ENCODE peak calls at places on chromosome 21, in nine cellular contexts. M is keratinocyte, G is AG09309, A is fibroblast of villous mesenchyme, Q is mammary epithelial cell, L is kidney, P is right lobe of liver, E is tibial artery, H is uterus. K is an unnamed sample.

GRCh38 chr21:27528697-27529096 is 561.8 kb upstream of the ADAMTS5 start:
- DNase-seq in L (no peak), A (peak; percentile 30), H (no peak), M (no peak), P (no peak), Q (no peak), G (no peak), E (no peak), K (no peak)

GRCh38 chr21:38813143-38813542 is 7.4 kb downstream of the ETS2 start:
- DNase-seq in H (no peak), M (no peak), L (no peak), G (no peak), A (no peak), Q (no peak), E (no peak), P (no peak), K (no peak)

GRCh38 chr21:45019076-45019886 is 55.1 kb upstream of the ADARB1 start:
- DNase-seq in A (no peak), Q (no peak), E (peak; percentile 72), G (no peak), P (peak; percentile 18), L (peak; percentile 83), M (no peak), H (peak; percentile 18), K (no peak)

GRCh38 chr21:31914472-31914871 is 41.7 kb downstream of the HUNK start:
- DNase-seq in E (no peak), M (no peak), P (no peak), A (no peak), G (no peak), Q (no peak), L (no peak), H (no peak), K (no peak)

GRCh38 chr21:44423941-44424607 is 31.2 kb upstream of the LRRC3 start:
- DNase-seq in P (peak; percentile 15), G (no peak), A (no peak), H (no peak), M (no peak), E (peak; percentile 15), L (peak; percentile 59), Q (no peak), K (no peak)

GRCh38 chr21:21156919-21157318 is 158.7 kb downstream of the NCAM2 start:
- DNase-seq in E (no peak), P (no peak), H (no peak), G (no peak), A (no peak), L (no peak), M (no peak), Q (no peak), K (no peak)

GRCh38 chr21:45513003-45513706 is 29.1 kb downstream of the SLC19A1 start:
- DNase-seq in P (peak; percentile 37), H (no peak), M (no peak), A (no peak), L (peak; percentile 71), E (no peak), G (no peak), Q (no peak), K (no peak)

GRCh38 chr21:42585881-42586280 is 67.5 kb upstream of the PDE9A start:
- DNase-seq in A (no peak), L (no peak), M (no peak), P (no peak), Q (no peak), G (no peak), E (no peak), H (no peak), K (no peak)

GRCh38 chr21:43802713-43803313 is 13.4 kb downstream of the RRP1 start:
- DNase-seq in A (no peak), H (no peak), Q (no peak), E (no peak), G (no peak), L (no peak), P (no peak), M (no peak), K (no peak)

GRCh38 chr21:40049031-40049958 is 182.1 kb downstream of the PCP4 start:
- DNase-seq in M (no peak), E (peak; percentile 44), H (peak; percentile 72), Q (peak; percentile 70), A (no peak), G (no peak), L (no peak), P (no peak), K (peak; percentile 38)

GRCh38 chr21:42429856-42430255 is 26.2 kb downstream of the UBASH3A start:
- DNase-seq in Q (no peak), A (no peak), H (no peak), M (no peak), P (no peak), G (no peak), L (peak; percentile 59), E (no peak), K (no peak)

DNA sequence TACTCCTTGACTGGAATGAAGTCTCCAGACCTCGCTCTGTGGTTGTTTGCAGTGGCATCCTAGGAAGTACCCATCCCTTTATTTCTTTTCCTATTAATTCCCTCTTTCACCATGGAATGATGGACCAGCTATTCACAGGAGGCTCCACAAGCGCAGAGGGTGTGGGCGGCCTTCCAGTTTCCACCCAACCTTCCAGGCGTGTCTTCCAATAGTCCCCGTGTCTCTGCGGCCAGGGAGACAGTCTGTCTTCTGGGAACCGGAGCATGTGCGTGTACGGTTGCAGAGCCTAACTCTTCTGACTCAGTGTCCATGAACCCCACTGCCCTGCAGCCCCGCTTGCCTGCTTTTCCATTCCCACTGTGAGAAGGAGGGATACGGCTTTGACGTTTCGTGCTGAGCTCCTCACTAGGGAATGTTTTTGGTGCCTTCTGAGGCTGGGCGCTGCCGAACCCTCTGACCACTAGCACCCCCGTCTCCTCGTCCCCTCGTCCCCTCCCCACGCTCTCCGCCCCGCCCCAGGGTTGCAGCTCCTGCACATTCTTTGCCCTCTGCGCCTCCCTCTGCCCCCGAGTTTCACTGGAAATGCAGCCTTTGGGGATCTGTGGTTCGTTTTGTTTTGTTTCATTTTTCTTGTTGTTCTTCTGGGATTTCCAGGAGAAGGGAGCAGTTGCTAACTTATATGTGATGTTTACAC is 26.3 kb upstream of the FAM3B start:
- DNase-seq in H (no peak), E (no peak), A (no peak), Q (no peak), G (no peak), L (no peak), P (no peak), M (no peak), K (no peak)
- H3K4me3 ChIP-seq in H (no peak overlapping the region), E (peak overlapping the region; percentile 39), A (no peak overlapping the region), Q (no peak overlapping the region), G (no peak overlapping the region), L (no peak overlapping the region), P (no peak overlapping the region), M (no peak overlapping the region), K (no peak overlapping the region)

GRCh38 chr21:46639489-46640386 is 4.3 kb downstream of the PRMT2 start:
- DNase-seq in A (peak; percentile 34), P (no peak), H (no peak), Q (no peak), G (no peak), L (no peak), M (no peak), E (no peak), K (no peak)

GRCh38 chr21:46635324-46636180 is at the start of gene PRMT2:
- DNase-seq in P (peak; percentile 98), M (peak; percentile 88), G (peak; percentile 79), A (peak; percentile 97), H (peak; percentile 96), L (peak; percentile 99), Q (peak; percentile 95), E (peak; percentile 94), K (peak; percentile 63)

GRCh38 chr21:46636550-46637289 is 1.2 kb downstream of the PRMT2 start:
- DNase-seq in H (no peak), P (no peak), M (no peak), Q (no peak), G (no peak), E (no peak), L (no peak), A (no peak), K (no peak)

GRCh38 chr21:46636181-46636512 is 673 bp downstream of the PRMT2 start:
- DNase-seq in M (no peak), E (no peak), L (no peak), P (no peak), A (no peak), G (no peak), H (no peak), Q (no peak), K (no peak)

DNA sequence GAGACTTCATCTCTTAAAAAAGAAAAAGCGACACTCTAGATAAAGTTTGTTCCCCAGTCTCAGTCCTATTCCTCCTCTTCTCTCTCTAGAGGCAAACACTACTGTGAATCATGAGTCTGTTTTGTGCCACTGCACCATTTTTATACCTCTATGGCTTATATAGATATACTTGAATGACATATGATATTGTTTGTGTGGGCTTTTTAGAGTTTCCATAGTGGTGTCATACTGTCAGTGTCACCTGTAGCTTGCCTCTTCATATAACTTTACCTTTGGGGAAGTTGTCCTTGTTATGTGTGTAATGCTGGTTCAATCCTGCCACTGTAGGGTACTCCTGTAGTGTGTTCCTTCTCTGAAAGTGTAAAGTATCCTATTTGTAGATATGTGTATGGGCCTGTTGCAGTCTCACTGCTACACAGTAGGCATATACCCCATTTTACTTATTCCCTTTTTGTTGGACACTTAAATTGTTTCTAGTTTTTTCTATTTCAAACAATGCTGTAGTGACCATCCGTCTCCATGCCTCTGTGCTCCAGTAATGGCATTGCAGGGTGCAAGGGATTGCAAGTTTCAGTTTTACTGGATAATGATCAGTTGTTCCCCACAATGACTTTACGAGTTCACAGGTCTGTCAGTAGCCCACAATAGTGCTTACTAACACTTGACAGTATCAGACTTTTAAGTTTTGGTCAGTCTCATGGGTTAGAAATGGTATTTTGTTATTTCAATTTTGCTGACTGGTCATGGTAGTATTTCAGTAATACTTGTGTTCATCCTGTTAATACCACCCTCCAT is 2.7 kb downstream of the PRMT2 start:
- DNase-seq in G (no peak), M (no peak), H (no peak), A (peak; percentile 8), Q (no peak), L (no peak), E (no peak), P (no peak), K (no peak)
- H3K4me3 ChIP-seq in G (no peak overlapping the region), M (peak overlapping the region; percentile 79), H (no peak overlapping the region), A (peak overlapping the region; percentile 27), Q (peak overlapping the region; percentile 100), L (peak overlapping the region; percentile 5), E (peak overlapping the region; percentile 20), P (no peak overlapping the region), K (no peak overlapping the region)

GRCh38 chr21:18245493-18245967 is 897 bp downstream of the CHODL start:
- DNase-seq in G (no peak), L (peak; percentile 64), Q (no peak), H (no peak), P (no peak), A (no peak), E (peak; percentile 21), M (no peak), K (no peak)
- H3K4me3 ChIP-seq in G (no peak overlapping the region), L (peak overlapping the region; percentile 60), Q (no peak overlapping the region), H (peak overlapping the region; percentile 22), P (peak overlapping the region; percentile 21), A (no peak overlapping the region), E (peak overlapping the region; percentile 43), M (no peak overlapping the region), K (no peak overlapping the region)

DNA sequence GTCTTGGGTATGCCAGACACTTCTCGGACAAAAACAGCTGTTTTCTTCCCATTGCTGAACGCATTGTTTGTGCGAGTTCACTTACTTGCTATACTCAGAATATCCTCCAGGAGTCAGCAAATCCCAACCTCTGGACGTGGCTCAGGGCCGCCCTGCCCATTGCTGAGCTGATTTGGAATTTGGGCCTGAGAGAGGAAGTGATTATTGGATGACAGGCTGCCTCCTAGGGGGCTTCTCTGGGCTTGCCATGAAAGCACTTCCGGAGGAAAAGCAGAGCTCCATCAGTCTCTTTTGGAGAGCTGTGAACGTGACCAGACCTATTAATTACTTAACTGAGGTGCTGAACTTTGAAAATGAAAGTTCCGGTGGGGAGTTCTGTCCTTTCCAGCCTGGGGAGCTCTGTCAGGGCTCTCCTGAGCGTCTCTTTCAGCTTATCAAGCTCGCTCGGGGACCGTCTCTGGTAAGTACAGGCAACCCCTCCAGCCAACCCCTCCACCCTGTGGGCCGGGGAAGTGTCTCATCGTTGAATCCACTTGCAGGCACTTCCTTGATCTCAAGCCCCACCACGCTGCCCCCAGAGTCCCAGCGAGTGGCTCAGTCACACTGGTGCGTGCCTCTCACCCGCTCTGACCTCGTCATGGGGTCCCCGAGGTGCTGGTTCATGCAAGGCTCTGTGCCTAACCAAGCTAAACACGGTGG is 76.9 kb downstream of the CLIC6 start:
- DNase-seq in P (peak; percentile 66), Q (peak; percentile 63), E (peak; percentile 64), H (peak; percentile 36), M (peak; percentile 45), G (peak; percentile 59), L (peak; percentile 87), A (peak; percentile 85), K (no peak)
- H3K4me3 ChIP-seq in P (no peak overlapping the region), Q (no peak overlapping the region), E (no peak overlapping the region), H (no peak overlapping the region), M (no peak overlapping the region), G (no peak overlapping the region), L (no peak overlapping the region), A (peak overlapping the region; percentile 12), K (no peak overlapping the region)

K was measured in AG04449.